ENCODE peak calls at places on chromosomes 1 and 21, in four cellular contexts. P is GM12878, Q is HL-60, V is K562. F is an unnamed sample.

GRCh38 chr1:19514391-19514831 is 29.1 kb upstream of the CAPZB start:
- DNase-seq in V (no peak), P (no peak), Q (no peak), F (no peak)

GRCh38 chr1:183264132-183264531 is 78.1 kb downstream of the LAMC2 start:
- DNase-seq in P (no peak), Q (no peak), V (no peak), F (no peak)

GRCh38 chr1:92408825-92409224 is 77.9 kb downstream of the GFI1 start:
- DNase-seq in P (no peak), Q (no peak), V (no peak), F (no peak)

GRCh38 chr1:114336360-114336759 is 174.6 kb downstream of the TRIM33 start:
- DNase-seq in P (no peak), V (no peak), Q (no peak), F (no peak)

GRCh38 chr1:223665592-223666312 is at the start of gene CAPN8:
- DNase-seq in Q (no peak), P (no peak), V (no peak), F (no peak)

GRCh38 chr1:152185544-152186391 is 26.7 kb upstream of the RPTN start:
- DNase-seq in Q (peak), V (peak), P (no peak), F (peak)

GRCh38 chr1:6392880-6393399 is 627 bp downstream of the ACOT7 start:
- DNase-seq in V (peak), Q (no peak), P (no peak), F (peak)

GRCh38 chr1:117210831-117211261 is at the start of gene VTCN1:
- DNase-seq in V (no peak), Q (no peak), P (no peak), F (no peak)

GRCh38 chr21:15298306-15298705 is 233.5 kb upstream of the NRIP1 start:
- DNase-seq in Q (no peak), V (no peak), P (no peak), F (no peak)

GRCh38 chr1:155079487-155080249 is 1.0 kb downstream of the EFNA3 start:
- DNase-seq in Q (no peak), V (peak), P (no peak), F (no peak)

GRCh38 chr1:184416476-184416875 is 29.6 kb downstream of the C1orf21 start:
- DNase-seq in Q (no peak), P (no peak), V (no peak), F (no peak)

GRCh38 chr1:243962541-243962940 is 88.5 kb upstream of the ZBTB18 start:
- DNase-seq in P (no peak), V (no peak), Q (no peak), F (no peak)

GRCh38 chr1:119903443-119903835 is 7.1 kb upstream of the ADAM30 start:
- DNase-seq in V (no peak), P (no peak), Q (no peak), F (no peak)

GRCh38 chr1:7526867-7527732 is 244.0 kb upstream of the VAMP3 start:
- DNase-seq in P (no peak), Q (no peak), V (no peak), F (no peak)

GRCh38 chr1:5514519-5515183 is 477.6 kb downstream of the NPHP4 start:
- DNase-seq in Q (peak), P (no peak), V (peak), F (peak)

GRCh38 chr1:242827538-242827937 is 303.0 kb upstream of the PLD5 start:
- DNase-seq in V (no peak), P (no peak), Q (no peak), F (no peak)

GRCh38 chr1:10693497-10694273 is 102.8 kb downstream of the CASZ1 start:
- DNase-seq in Q (peak), P (no peak), V (peak), F (peak)

GRCh38 chr1:74771913-74772515 is 39.1 kb downstream of the TYW3 start:
- DNase-seq in Q (peak), V (peak), P (peak), F (no peak)

GRCh38 chr1:5646486-5646885 is 345.7 kb downstream of the NPHP4 start:
- DNase-seq in V (no peak), Q (no peak), P (no peak), F (no peak)

GRCh38 chr1:4166711-4167110 is 266.6 kb upstream of the C1orf174 start:
- DNase-seq in V (no peak), Q (no peak), P (no peak), F (no peak)

GRCh38 chr1:87790756-87791155 is 462.1 kb downstream of the LMO4 start:
- DNase-seq in V (no peak), Q (no peak), P (no peak), F (no peak)

GRCh38 chr1:178543291-178543609 is 30.3 kb downstream of the TEX35 start:
- DNase-seq in Q (no peak), P (no peak), V (no peak), F (no peak)

GRCh38 chr1:26894263-26894662 is 4.2 kb upstream of the GPN2 start:
- DNase-seq in Q (no peak), P (no peak), V (no peak), F (no peak)

GRCh38 chr1:26887125-26887524 is 3.0 kb downstream of the GPN2 start:
- DNase-seq in V (no peak), P (no peak), Q (peak), F (no peak)

GRCh38 chr1:26890467-26890796 is 349 bp upstream of the GPN2 start:
- DNase-seq in P (no peak), Q (no peak), V (no peak), F (no peak)

GRCh38 chr1:26889580-26890466 is at the start of gene GPN2:
- DNase-seq in V (peak), Q (peak), P (peak), F (peak)
- TF ChIP-seq POLR2AphosphoS5 in V (peak), Q (peak), P (peak), F (peak)

GRCh38 chr1:17742590-17742989 is 12.5 kb upstream of the ACTL8 start:
- DNase-seq in P (no peak), V (no peak), Q (no peak), F (no peak)
- TF ChIP-seq SPI1 in P (no peak), V (no peak), Q (no peak), F (no peak)

GRCh38 chr1:81806432-81806770 is 5.7 kb downstream of the ADGRL2 start:
- DNase-seq in Q (no peak), P (no peak), V (no peak), F (no peak)

GRCh38 chr1:81811757-81812371 is 11.1 kb downstream of the ADGRL2 start:
- DNase-seq in V (no peak), Q (no peak), P (no peak), F (no peak)

GRCh38 chr1:81809808-81810207 is 9.1 kb downstream of the ADGRL2 start:
- DNase-seq in V (no peak), P (no peak), Q (no peak), F (no peak)

GRCh38 chr1:81805537-81806431 is 5.0 kb downstream of the ADGRL2 start:
- DNase-seq in P (no peak), Q (no peak), V (no peak), F (no peak)

DNA sequence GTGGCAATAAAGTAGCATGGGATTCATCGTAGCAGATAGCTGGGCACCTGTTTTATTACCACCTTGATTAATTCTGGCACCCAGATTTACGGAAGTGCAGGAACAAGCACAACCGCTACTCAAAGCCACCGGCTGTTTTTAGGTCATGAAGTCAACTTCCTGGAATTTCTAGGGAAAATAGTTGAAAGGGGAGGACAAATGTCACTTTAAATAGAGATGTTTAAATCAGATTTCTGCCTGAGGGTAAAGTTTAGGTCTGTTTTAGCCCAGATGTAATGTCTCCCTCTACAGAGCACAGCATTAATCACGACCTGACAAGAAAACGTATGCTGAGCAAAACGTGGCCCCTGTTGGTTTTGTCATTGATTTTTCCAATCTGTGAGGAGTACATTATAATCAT is 8.0 kb downstream of the ADGRL2 start:
- DNase-seq in Q (no peak), P (no peak), V (no peak), F (no peak)
- TF ChIP-seq POLR2AphosphoS5 in Q (no peak), P (no peak), V (no peak), F (no peak)

GRCh38 chr1:26180010-26180506 is 2.8 kb downstream of the CNKSR1 start:
- DNase-seq in P (no peak), V (no peak), Q (no peak), F (no peak)

GRCh38 chr1:26184086-26184485 is 6.3 kb upstream of the CATSPER4 start:
- DNase-seq in V (no peak), Q (no peak), P (no peak), F (no peak)

GRCh38 chr1:26182372-26182675 is 5.0 kb downstream of the CNKSR1 start:
- DNase-seq in V (no peak), Q (no peak), P (no peak), F (no peak)

GRCh38 chr1:26184883-26185282 is 5.5 kb upstream of the CATSPER4 start:
- DNase-seq in Q (no peak), V (no peak), P (no peak), F (no peak)

DNA sequence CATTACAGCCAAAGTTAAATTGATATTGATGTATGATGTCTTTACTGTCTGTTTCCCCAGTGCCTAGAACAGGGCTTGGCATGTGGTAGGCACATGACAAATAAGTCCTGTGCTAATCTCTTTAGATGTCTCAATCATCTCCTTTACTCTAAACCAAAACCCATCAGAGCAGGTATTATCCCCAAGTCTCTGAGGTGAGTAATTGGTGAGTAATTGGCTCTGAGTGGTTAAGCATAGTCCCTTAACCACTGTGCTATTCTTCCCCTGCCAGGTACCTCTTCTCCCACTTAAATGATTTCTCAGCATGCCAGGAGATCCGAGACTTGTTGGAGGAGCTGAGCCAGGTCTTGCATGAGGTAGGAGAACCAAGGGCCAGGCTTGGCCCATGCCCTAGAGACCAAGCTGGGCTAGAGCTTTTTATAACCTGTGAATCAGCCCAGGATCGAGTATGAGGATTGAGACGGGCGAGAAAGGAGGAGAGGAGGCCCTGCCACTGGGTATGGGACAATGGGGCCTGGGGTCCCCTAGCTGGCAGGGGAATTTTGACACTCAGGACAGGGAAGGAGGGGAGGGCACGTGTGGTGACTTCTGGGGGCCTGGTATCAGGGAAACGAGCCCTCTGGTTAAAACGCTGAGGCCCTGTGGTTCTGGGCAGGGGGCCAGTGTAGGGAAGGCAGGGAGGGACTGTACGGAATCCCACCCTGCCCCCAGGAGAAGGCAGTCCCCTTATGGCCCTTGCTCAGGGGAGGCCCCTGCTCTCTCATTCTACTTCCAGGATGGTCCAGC is 4.5 kb downstream of the CNKSR1 start:
- DNase-seq in Q (no peak), P (no peak), V (no peak), F (no peak)
- TF ChIP-seq SPI1 in Q (no peak), P (no peak), V (no peak), F (no peak)